ENCODE peak calls at places on chromosomes 1 and 21, in six cellular contexts. One of them, this sample, is unnamed. For H3K9me3, the result is how much of the 10 kb centered on the place peaks cover.

GRCh38 chr1:91894036-91894761 is 8.2 kb upstream of the TGFBR3 start:
- DNase-seq in endodermal cell: no peak
- DNase-seq in tibial artery: no peak
- DNase-seq in CD4-positive, alpha-beta T cell: no peak
- DNase-seq in thyroid gland: no peak
- DNase-seq in vagina: no peak
- DNase-seq in this sample: no peak

GRCh38 chr1:240732390-240732789 is 120.4 kb upstream of the GREM2 start:
- DNase-seq in endodermal cell: no peak
- DNase-seq in tibial artery: no peak
- DNase-seq in CD4-positive, alpha-beta T cell: no peak
- DNase-seq in thyroid gland: no peak
- DNase-seq in vagina: no peak
- DNase-seq in this sample: no peak

GRCh38 chr21:14358775-14359174 is 24.2 kb downstream of the HSPA13 start:
- DNase-seq in endodermal cell: no peak
- DNase-seq in tibial artery: no peak
- DNase-seq in CD4-positive, alpha-beta T cell: no peak
- DNase-seq in thyroid gland: no peak
- DNase-seq in vagina: no peak
- DNase-seq in this sample: no peak

GRCh38 chr1:113943028-113943811 is 14.1 kb downstream of the HIPK1 start:
- DNase-seq in endodermal cell: no peak
- DNase-seq in tibial artery: no peak
- DNase-seq in CD4-positive, alpha-beta T cell: no peak
- DNase-seq in thyroid gland: no peak
- DNase-seq in vagina: no peak
- DNase-seq in this sample: no peak

GRCh38 chr1:44801491-44802305 is 1.5 kb downstream of the PLK3 start:
- DNase-seq in endodermal cell: no peak
- DNase-seq in tibial artery: peak
- DNase-seq in CD4-positive, alpha-beta T cell: no peak
- DNase-seq in thyroid gland: no peak
- DNase-seq in vagina: peak
- DNase-seq in this sample: no peak

GRCh38 chr1:17955302-17956285 is 152.0 kb upstream of the IGSF21 start:
- DNase-seq in endodermal cell: no peak
- DNase-seq in tibial artery: no peak
- DNase-seq in CD4-positive, alpha-beta T cell: no peak
- DNase-seq in thyroid gland: no peak
- DNase-seq in vagina: no peak
- DNase-seq in this sample: no peak

GRCh38 chr1:160189649-160190625 is at the start of gene CASQ1:
- DNase-seq in endodermal cell: no peak
- DNase-seq in tibial artery: no peak
- DNase-seq in CD4-positive, alpha-beta T cell: no peak
- DNase-seq in thyroid gland: peak
- DNase-seq in vagina: no peak
- DNase-seq in this sample: peak

GRCh38 chr1:94063379-94063778 is 57.6 kb downstream of the ABCA4 start:
- DNase-seq in endodermal cell: peak
- DNase-seq in tibial artery: peak
- DNase-seq in CD4-positive, alpha-beta T cell: no peak
- DNase-seq in thyroid gland: peak
- DNase-seq in vagina: no peak
- DNase-seq in this sample: peak

GRCh38 chr1:27816921-27817630 is 13.5 kb upstream of the PPP1R8 start:
- DNase-seq in endodermal cell: peak
- DNase-seq in tibial artery: no peak
- DNase-seq in CD4-positive, alpha-beta T cell: no peak
- DNase-seq in thyroid gland: peak
- DNase-seq in vagina: no peak
- DNase-seq in this sample: no peak

GRCh38 chr1:230966358-230966873 is 12.2 kb downstream of the TTC13 start:
- DNase-seq in endodermal cell: no peak
- DNase-seq in tibial artery: no peak
- DNase-seq in CD4-positive, alpha-beta T cell: no peak
- DNase-seq in thyroid gland: no peak
- DNase-seq in vagina: no peak
- DNase-seq in this sample: no peak

GRCh38 chr21:34202553-34203332 is 129.4 kb downstream of the MRPS6 start:
- DNase-seq in endodermal cell: peak
- DNase-seq in tibial artery: peak
- DNase-seq in CD4-positive, alpha-beta T cell: no peak
- DNase-seq in thyroid gland: peak
- DNase-seq in vagina: no peak
- DNase-seq in this sample: peak

GRCh38 chr1:66493731-66494130 is 40.2 kb upstream of the SGIP1 start:
- DNase-seq in endodermal cell: no peak
- DNase-seq in tibial artery: no peak
- DNase-seq in CD4-positive, alpha-beta T cell: no peak
- DNase-seq in thyroid gland: no peak
- DNase-seq in vagina: no peak
- DNase-seq in this sample: no peak

GRCh38 chr21:37006521-37007291 is at the start of gene RIPPLY3:
- DNase-seq in endodermal cell: peak
- DNase-seq in tibial artery: no peak
- DNase-seq in CD4-positive, alpha-beta T cell: no peak
- DNase-seq in thyroid gland: peak
- DNase-seq in vagina: no peak
- DNase-seq in this sample: no peak

GRCh38 chr21:46077674-46078101 is 20.2 kb upstream of the COL6A2 start:
- DNase-seq in endodermal cell: no peak
- DNase-seq in tibial artery: no peak
- DNase-seq in CD4-positive, alpha-beta T cell: no peak
- DNase-seq in thyroid gland: no peak
- DNase-seq in vagina: peak
- DNase-seq in this sample: no peak

GRCh38 chr1:195376190-195376589 is 1232.0 kb downstream of the KCNT2 start:
- DNase-seq in endodermal cell: no peak
- DNase-seq in tibial artery: no peak
- DNase-seq in CD4-positive, alpha-beta T cell: no peak
- DNase-seq in thyroid gland: no peak
- DNase-seq in vagina: no peak
- DNase-seq in this sample: no peak

GRCh38 chr21:44891631-44892031 is 18.1 kb upstream of the PTTG1IP start:
- DNase-seq in endodermal cell: no peak
- DNase-seq in tibial artery: no peak
- DNase-seq in CD4-positive, alpha-beta T cell: no peak
- DNase-seq in thyroid gland: no peak
- DNase-seq in vagina: no peak
- DNase-seq in this sample: no peak

GRCh38 chr1:162632743-162633326 is 571 bp downstream of the DDR2 start:
- DNase-seq in endodermal cell: no peak
- DNase-seq in tibial artery: no peak
- DNase-seq in CD4-positive, alpha-beta T cell: no peak
- DNase-seq in thyroid gland: no peak
- DNase-seq in vagina: no peak
- DNase-seq in this sample: no peak

GRCh38 chr21:34351786-34352241 is 12.0 kb upstream of the KCNE2 start:
- DNase-seq in endodermal cell: peak
- DNase-seq in tibial artery: no peak
- DNase-seq in CD4-positive, alpha-beta T cell: peak
- DNase-seq in thyroid gland: peak
- DNase-seq in vagina: no peak
- DNase-seq in this sample: peak

GRCh38 chr21:35189077-35189863 is 140.2 kb upstream of the RUNX1 start:
- DNase-seq in endodermal cell: no peak
- DNase-seq in tibial artery: no peak
- DNase-seq in CD4-positive, alpha-beta T cell: no peak
- DNase-seq in thyroid gland: no peak
- DNase-seq in vagina: no peak
- DNase-seq in this sample: no peak

GRCh38 chr1:87176514-87176913 is 152.2 kb upstream of the LMO4 start:
- DNase-seq in endodermal cell: no peak
- DNase-seq in tibial artery: no peak
- DNase-seq in CD4-positive, alpha-beta T cell: no peak
- DNase-seq in thyroid gland: no peak
- DNase-seq in vagina: no peak
- DNase-seq in this sample: no peak

GRCh38 chr1:45864124-45864721 is 60.8 kb downstream of the MAST2 start:
- DNase-seq in endodermal cell: no peak
- DNase-seq in tibial artery: no peak
- DNase-seq in CD4-positive, alpha-beta T cell: no peak
- DNase-seq in thyroid gland: no peak
- DNase-seq in vagina: no peak
- DNase-seq in this sample: no peak

GRCh38 chr1:230797376-230798186 is 50.4 kb downstream of the CAPN9 start:
- DNase-seq in endodermal cell: peak
- DNase-seq in tibial artery: peak
- DNase-seq in CD4-positive, alpha-beta T cell: no peak
- DNase-seq in thyroid gland: peak
- DNase-seq in vagina: peak
- DNase-seq in this sample: peak

GRCh38 chr21:41678016-41678935 is 88.6 kb downstream of the RIPK4 start:
- DNase-seq in endodermal cell: peak
- DNase-seq in tibial artery: no peak
- DNase-seq in CD4-positive, alpha-beta T cell: no peak
- DNase-seq in thyroid gland: peak
- DNase-seq in vagina: no peak
- DNase-seq in this sample: no peak

GRCh38 chr1:227068883-227069282 is 128.8 kb downstream of the COQ8A start:
- DNase-seq in endodermal cell: no peak
- DNase-seq in tibial artery: no peak
- DNase-seq in CD4-positive, alpha-beta T cell: no peak
- DNase-seq in thyroid gland: no peak
- DNase-seq in vagina: no peak
- DNase-seq in this sample: no peak

DNA sequence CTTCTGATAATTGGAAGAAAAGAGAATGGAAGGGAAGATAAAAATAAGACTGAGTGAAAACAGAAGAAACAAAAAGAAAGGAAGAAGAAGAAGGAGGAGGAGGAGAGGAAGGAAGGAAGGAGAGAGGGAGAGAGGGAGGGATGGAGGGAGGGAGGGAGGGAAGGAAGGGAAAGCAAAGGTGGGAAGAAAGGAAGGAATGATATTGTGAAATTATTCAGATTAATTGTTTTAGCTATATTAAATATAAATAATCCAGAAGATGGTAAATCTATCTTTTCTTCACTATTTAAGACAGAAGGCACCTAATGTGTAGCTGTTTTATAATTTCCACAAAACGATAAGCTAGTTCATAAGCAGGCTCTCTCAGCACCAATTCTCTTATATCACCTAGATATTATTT is 191.3 kb upstream of the LRRC7 start:
- DNase-seq in endodermal cell: no peak
- DNase-seq in tibial artery: no peak
- DNase-seq in CD4-positive, alpha-beta T cell: no peak
- DNase-seq in thyroid gland: no peak
- DNase-seq in vagina: no peak
- DNase-seq in this sample: no peak
- H3K9me3 ChIP-seq in endodermal cell: under half
- H3K9me3 ChIP-seq in tibial artery: under half
- H3K9me3 ChIP-seq in CD4-positive, alpha-beta T cell: under half
- H3K9me3 ChIP-seq in thyroid gland: under half
- H3K9me3 ChIP-seq in vagina: under half
- H3K9me3 ChIP-seq in this sample: under half

DNA sequence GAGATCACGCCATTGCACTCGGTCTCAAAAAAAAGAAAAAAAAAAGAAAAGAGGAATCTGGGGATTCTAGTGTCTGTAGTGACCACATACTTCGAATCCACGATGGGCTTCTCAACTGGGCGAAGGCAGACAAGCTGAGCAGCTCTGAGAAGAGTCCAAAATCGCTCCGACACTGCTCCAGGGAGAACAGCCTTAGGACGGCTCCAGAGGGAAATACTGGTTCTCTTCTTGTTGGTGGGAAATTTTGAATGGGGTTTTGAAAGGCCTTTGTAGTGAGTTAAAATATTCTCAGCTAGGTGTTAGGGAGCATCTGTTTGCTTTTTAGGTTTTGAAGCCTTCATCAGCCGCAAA is 18.3 kb upstream of the HJV start:
- DNase-seq in endodermal cell: no peak
- DNase-seq in tibial artery: no peak
- DNase-seq in CD4-positive, alpha-beta T cell: no peak
- DNase-seq in thyroid gland: no peak
- DNase-seq in vagina: no peak
- DNase-seq in this sample: no peak
- H3K27ac ChIP-seq in endodermal cell: no peak
- H3K27ac ChIP-seq in tibial artery: peak
- H3K27ac ChIP-seq in CD4-positive, alpha-beta T cell: no peak
- H3K27ac ChIP-seq in thyroid gland: peak
- H3K27ac ChIP-seq in vagina: peak
- H3K27ac ChIP-seq in this sample: no peak

GRCh38 chr21:23507501-23507900 is 2099.8 kb downstream of the MRPL39 start:
- DNase-seq in endodermal cell: no peak
- DNase-seq in tibial artery: no peak
- DNase-seq in CD4-positive, alpha-beta T cell: no peak
- DNase-seq in thyroid gland: no peak
- DNase-seq in vagina: no peak
- DNase-seq in this sample: no peak
- H3K9me3 ChIP-seq in endodermal cell: under half
- H3K9me3 ChIP-seq in tibial artery: under half
- H3K9me3 ChIP-seq in CD4-positive, alpha-beta T cell: under half
- H3K9me3 ChIP-seq in thyroid gland: under half
- H3K9me3 ChIP-seq in vagina: under half
- H3K9me3 ChIP-seq in this sample: under half

GRCh38 chr1:151325231-151325630 is 2.0 kb downstream of the PI4KB start:
- DNase-seq in endodermal cell: no peak
- DNase-seq in tibial artery: no peak
- DNase-seq in CD4-positive, alpha-beta T cell: no peak
- DNase-seq in thyroid gland: no peak
- DNase-seq in vagina: no peak
- DNase-seq in this sample: no peak

GRCh38 chr1:151326619-151327222 is 495 bp downstream of the PI4KB start:
- DNase-seq in endodermal cell: no peak
- DNase-seq in tibial artery: peak
- DNase-seq in CD4-positive, alpha-beta T cell: peak
- DNase-seq in thyroid gland: peak
- DNase-seq in vagina: no peak
- DNase-seq in this sample: peak

GRCh38 chr1:151327223-151327902 is at the start of gene PI4KB:
- DNase-seq in endodermal cell: peak
- DNase-seq in tibial artery: peak
- DNase-seq in CD4-positive, alpha-beta T cell: peak
- DNase-seq in thyroid gland: peak
- DNase-seq in vagina: peak
- DNase-seq in this sample: peak

GRCh38 chr1:151325646-151326429 is 1.4 kb downstream of the PI4KB start:
- DNase-seq in endodermal cell: no peak
- DNase-seq in tibial artery: no peak
- DNase-seq in CD4-positive, alpha-beta T cell: no peak
- DNase-seq in thyroid gland: no peak
- DNase-seq in vagina: no peak
- DNase-seq in this sample: no peak

DNA sequence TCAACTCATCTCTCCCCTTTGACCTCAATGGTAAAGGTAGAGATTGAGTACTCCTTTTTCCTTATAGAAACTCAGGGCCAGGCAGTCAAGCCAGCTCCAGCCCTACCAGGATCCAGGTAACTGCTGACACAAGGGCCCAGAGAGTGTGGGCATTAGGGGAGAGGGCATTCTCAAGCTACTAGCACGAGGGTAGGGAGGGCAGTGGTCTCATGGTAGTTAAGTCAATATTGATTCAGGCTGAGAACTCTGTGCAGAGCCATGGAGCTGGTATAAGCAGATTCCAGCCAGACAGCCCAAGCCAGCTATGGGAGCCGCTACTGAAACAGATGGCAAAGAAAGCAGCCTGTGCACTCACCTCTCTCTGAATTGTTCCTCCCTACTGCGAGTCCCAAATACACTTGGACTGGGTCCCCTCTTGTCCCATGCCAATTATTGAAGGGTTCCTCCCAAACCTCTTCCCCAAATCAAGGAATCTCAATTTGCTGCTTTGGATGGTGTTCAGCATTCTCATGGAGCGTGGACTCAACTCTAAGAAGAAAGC is 2.8 kb downstream of the PI4KB start:
- DNase-seq in endodermal cell: no peak
- DNase-seq in tibial artery: no peak
- DNase-seq in CD4-positive, alpha-beta T cell: no peak
- DNase-seq in thyroid gland: no peak
- DNase-seq in vagina: no peak
- DNase-seq in this sample: no peak
- H3K27ac ChIP-seq in endodermal cell: no peak
- H3K27ac ChIP-seq in tibial artery: no peak
- H3K27ac ChIP-seq in CD4-positive, alpha-beta T cell: no peak
- H3K27ac ChIP-seq in thyroid gland: no peak
- H3K27ac ChIP-seq in vagina: no peak
- H3K27ac ChIP-seq in this sample: no peak

This sample was measured in heart left ventricle.